ENCODE peak calls at places on chromosome 1, in four cellular contexts. One of them, this sample, is unnamed.

GRCh38 chr1:99766378-99766800 is at the start of gene FRRS1:
- DNase-seq in KBM-7: peak; percentile 92
- DNase-seq in T-helper 2 cell: no peak
- DNase-seq in heart left ventricle: peak; percentile 60
- DNase-seq in this sample: peak; percentile 33

GRCh38 chr1:66705100-66705499 is 47.2 kb upstream of the DYNLT5 start:
- DNase-seq in KBM-7: no peak
- DNase-seq in T-helper 2 cell: no peak
- DNase-seq in heart left ventricle: no peak
- DNase-seq in this sample: peak; percentile 62

GRCh38 chr1:160411963-160412362 is 11.6 kb downstream of the VANGL2 start:
- DNase-seq in KBM-7: no peak
- DNase-seq in T-helper 2 cell: no peak
- DNase-seq in heart left ventricle: no peak
- DNase-seq in this sample: no peak

GRCh38 chr1:163056832-163057231 is 12.3 kb upstream of the RGS4 start:
- DNase-seq in KBM-7: no peak
- DNase-seq in T-helper 2 cell: no peak
- DNase-seq in heart left ventricle: no peak
- DNase-seq in this sample: peak; percentile 39

GRCh38 chr1:170596701-170597100 is 64.7 kb downstream of the GORAB start:
- DNase-seq in KBM-7: no peak
- DNase-seq in T-helper 2 cell: no peak
- DNase-seq in heart left ventricle: no peak
- DNase-seq in this sample: no peak

GRCh38 chr1:56359036-56359435 is 220.3 kb downstream of the PLPP3 start:
- DNase-seq in KBM-7: no peak
- DNase-seq in T-helper 2 cell: no peak
- DNase-seq in heart left ventricle: no peak
- DNase-seq in this sample: no peak

GRCh38 chr1:27548858-27549719 is 54.9 kb downstream of the AHDC1 start:
- DNase-seq in KBM-7: no peak
- DNase-seq in T-helper 2 cell: no peak
- DNase-seq in heart left ventricle: peak; percentile 26
- DNase-seq in this sample: no peak

GRCh38 chr1:68358439-68358838 is 91.3 kb downstream of the RPE65 start:
- DNase-seq in KBM-7: no peak
- DNase-seq in T-helper 2 cell: no peak
- DNase-seq in heart left ventricle: peak; percentile 34
- DNase-seq in this sample: no peak

GRCh38 chr1:111784273-111784901 is 28.7 kb downstream of the DDX20 start:
- DNase-seq in KBM-7: no peak
- DNase-seq in T-helper 2 cell: no peak
- DNase-seq in heart left ventricle: no peak
- DNase-seq in this sample: no peak

GRCh38 chr1:224526771-224527170 is 89.3 kb upstream of the CNIH3 start:
- DNase-seq in KBM-7: no peak
- DNase-seq in T-helper 2 cell: no peak
- DNase-seq in heart left ventricle: no peak
- DNase-seq in this sample: no peak